ENCODE peak calls at places on chromosomes 3 and 15, in five cellular contexts. One of them, this sample, is unnamed.

GRCh38 chr15:57595011-57595866 is 3.5 kb downstream of the MYZAP start:
- DNase-seq in lower leg skin: no peak
- DNase-seq in caudate nucleus: no peak
- DNase-seq in cerebellum: no peak
- DNase-seq in breast epithelium: no peak
- DNase-seq in this sample: peak

GRCh38 chr3:33438284-33438668 is 1.9 kb downstream of the UBP1 start:
- DNase-seq in lower leg skin: no peak
- DNase-seq in caudate nucleus: no peak
- DNase-seq in cerebellum: no peak
- DNase-seq in breast epithelium: no peak
- DNase-seq in this sample: no peak

GRCh38 chr3:172924546-172924945 is 174.0 kb downstream of the ECT2 start:
- DNase-seq in lower leg skin: no peak
- DNase-seq in caudate nucleus: no peak
- DNase-seq in cerebellum: no peak
- DNase-seq in breast epithelium: no peak
- DNase-seq in this sample: no peak

GRCh38 chr3:65411367-65411766 is 627.4 kb downstream of the MAGI1 start:
- DNase-seq in lower leg skin: no peak
- DNase-seq in caudate nucleus: no peak
- DNase-seq in cerebellum: no peak
- DNase-seq in breast epithelium: no peak
- DNase-seq in this sample: no peak

GRCh38 chr15:38252481-38253311 is at the start of gene SPRED1:
- DNase-seq in lower leg skin: peak
- DNase-seq in caudate nucleus: peak
- DNase-seq in cerebellum: peak
- DNase-seq in breast epithelium: peak
- DNase-seq in this sample: no peak

GRCh38 chr15:34472947-34473346 is 35.3 kb upstream of the GOLGA8A start:
- DNase-seq in lower leg skin: no peak
- DNase-seq in caudate nucleus: no peak
- DNase-seq in cerebellum: no peak
- DNase-seq in breast epithelium: no peak
- DNase-seq in this sample: no peak

GRCh38 chr15:50166216-50166615 is 15.8 kb upstream of the SLC27A2 start:
- DNase-seq in lower leg skin: no peak
- DNase-seq in caudate nucleus: no peak
- DNase-seq in cerebellum: no peak
- DNase-seq in breast epithelium: no peak
- DNase-seq in this sample: no peak

GRCh38 chr15:37098468-37099320 is 1.7 kb downstream of the MEIS2 start:
- DNase-seq in lower leg skin: no peak
- DNase-seq in caudate nucleus: no peak
- DNase-seq in cerebellum: peak
- DNase-seq in breast epithelium: no peak
- DNase-seq in this sample: no peak

GRCh38 chr3:126954141-126954845 is 28.6 kb upstream of the PLXNA1 start:
- DNase-seq in lower leg skin: no peak
- DNase-seq in caudate nucleus: no peak
- DNase-seq in cerebellum: no peak
- DNase-seq in breast epithelium: no peak
- DNase-seq in this sample: no peak